ENCODE peak calls at places on chromosomes 6 and 20, in eight cellular contexts. A is Caki2; P is astrocyte of the spinal cord; X is RPMI7951; L is GM19239; H is activated T-cell treated with anti-CD3 and anti-CD28 coated beads, Interleukin-2, amount 50 U/mL, for 4 hours; O is SW480; I is CD4-positive, alpha-beta T cell. N is an unnamed sample.

GRCh38 chr6:135812085-135812526 is 39.4 kb upstream of the PDE7B start:
- DNase-seq in L (no peak), H (no peak), P (peak; percentile 22), I (no peak), O (no peak), X (peak; percentile 98), A (peak; percentile 12), N (peak; percentile 68)

GRCh38 chr6:131594074-131594473 is 21.0 kb downstream of the ARG1 start:
- DNase-seq in H (no peak), A (no peak), P (no peak), X (no peak), L (no peak), I (no peak), O (no peak), N (no peak)

GRCh38 chr6:38572186-38572813 is 67.4 kb downstream of the BTBD9 start:
- DNase-seq in H (no peak), P (no peak), A (no peak), O (no peak), L (no peak), I (no peak), X (no peak), N (no peak)

GRCh38 chr6:29750709-29751108 is 27.5 kb downstream of the HLA-F start:
- DNase-seq in I (no peak), X (no peak), A (no peak), H (no peak), O (no peak), L (no peak), P (no peak), N (no peak)

GRCh38 chr6:39646751-39647420 is 78.3 kb downstream of the KIF6 start:
- DNase-seq in L (no peak), A (no peak), X (no peak), O (no peak), I (no peak), P (no peak), H (no peak), N (no peak)

GRCh38 chr20:47929368-47930115 is 144.3 kb upstream of the SULF2 start:
- DNase-seq in X (peak; percentile 91), P (peak; percentile 47), I (no peak), L (no peak), O (peak; percentile 61), H (no peak), A (peak; percentile 17), N (peak; percentile 70)

GRCh38 chr6:42137192-42137753 is 5.1 kb downstream of the C6orf132 start:
- DNase-seq in A (no peak), O (no peak), L (no peak), X (no peak), H (no peak), I (no peak), P (no peak), N (no peak)

GRCh38 chr20:34709836-34710567 is 5.9 kb downstream of the TP53INP2 start:
- DNase-seq in L (peak; percentile 83), X (peak; percentile 84), P (peak; percentile 64), O (peak; percentile 88), I (no peak), A (peak; percentile 82), H (peak; percentile 49), N (peak; percentile 66)

GRCh38 chr6:170058878-170059485 is 231.9 kb downstream of the DLL1 start:
- DNase-seq in X (no peak), P (no peak), A (no peak), I (no peak), H (no peak), O (no peak), L (no peak), N (no peak)

GRCh38 chr6:111162504-111162903 is 75.2 kb downstream of the SLC16A10 start:
- DNase-seq in I (no peak), H (no peak), L (no peak), X (no peak), P (peak; percentile 1), A (peak; percentile 2), O (no peak), N (no peak)

GRCh38 chr6:14622135-14622534 is 504.6 kb downstream of the CD83 start:
- DNase-seq in H (no peak), X (no peak), O (peak; percentile 95), L (no peak), I (no peak), P (no peak), A (no peak), N (no peak)

GRCh38 chr6:35782424-35782823 is 1.6 kb downstream of the CLPSL1 start:
- DNase-seq in A (no peak), L (no peak), O (no peak), X (no peak), P (no peak), H (no peak), I (no peak), N (no peak)

GRCh38 chr6:21587925-21588811 is 5.4 kb upstream of the SOX4 start:
- DNase-seq in H (peak; percentile 9), I (no peak), A (peak; percentile 84), P (peak; percentile 64), O (peak; percentile 62), L (no peak), X (peak; percentile 58), N (peak; percentile 11)

N was measured in HT1080.